ENCODE peak calls at places on chromosome 16, in nine cellular contexts. H is A673, Z is fibroblast of mammary gland, O is neural progenitor cell, F is gastrocnemius medialis, M is HCT116, N is brain microvascular endothelial cell, G is cardiac muscle cell, A is psoas muscle. I is an unnamed sample.
A peak's percentile ranks its signal among the peaks of the same experiment; 100 is the strongest.

GRCh38 chr16:12752159-12752558 is 51.5 kb downstream of the CPPED1 start:
- DNase-seq in F (no peak), A (no peak), H (no peak), Z (no peak), O (no peak), N (no peak), G (no peak), M (no peak), I (no peak)

GRCh38 chr16:1296688-1297412 is 12.6 kb upstream of the UBE2I start:
- DNase-seq in A (no peak), O (no peak), G (peak; percentile 48), N (peak; percentile 37), M (peak; percentile 92), H (no peak), Z (peak; percentile 78), F (peak; percentile 75), I (no peak)

GRCh38 chr16:54407596-54407995 is 121.0 kb upstream of the IRX3 start:
- DNase-seq in N (peak; percentile 6), H (no peak), G (no peak), F (no peak), M (no peak), Z (peak; percentile 57), A (no peak), O (no peak), I (no peak)

GRCh38 chr16:49564577-49565224 is 191.1 kb downstream of the C16orf78 start:
- DNase-seq in Z (no peak), F (no peak), M (no peak), N (no peak), H (peak; percentile 81), A (no peak), O (no peak), G (no peak), I (no peak)

GRCh38 chr16:67014641-67015315 is 14.2 kb upstream of the CBFB start:
- DNase-seq in O (no peak), M (no peak), F (no peak), G (no peak), H (no peak), A (no peak), N (no peak), Z (no peak), I (no peak)

GRCh38 chr16:67236551-67237395 is 9.8 kb downstream of the TMEM208 start:
- DNase-seq in H (peak; percentile 87), M (peak; percentile 69), Z (peak; percentile 67), A (peak; percentile 92), F (peak; percentile 82), G (peak; percentile 32), O (peak; percentile 59), N (peak; percentile 39), I (peak; percentile 83)

GRCh38 chr16:57624044-57624688 is 4.3 kb upstream of the ADGRG1 start:
- DNase-seq in F (no peak), Z (no peak), O (no peak), G (no peak), A (no peak), N (peak; percentile 16), M (no peak), H (no peak), I (no peak)

GRCh38 chr16:67000384-67001158 is 12.2 kb downstream of the CES4A start:
- DNase-seq in H (no peak), A (peak; percentile 73), F (peak; percentile 74), N (no peak), G (peak; percentile 70), M (no peak), O (peak; percentile 80), Z (no peak), I (peak; percentile 53)

GRCh38 chr16:80369559-80369958 is 171.2 kb upstream of the DYNLRB2 start:
- DNase-seq in Z (peak; percentile 54), A (no peak), O (peak; percentile 84), H (no peak), G (peak; percentile 58), F (no peak), M (no peak), N (peak; percentile 61), I (peak; percentile 70)
- TF ChIP-seq CTCF in Z (peak; percentile 66), A (no peak), O (peak; percentile 86), H (no peak), G (peak; percentile 36), F (no peak), M (no peak), N (peak; percentile 85), I (peak; percentile 20)

GRCh38 chr16:8611886-8612595 is 9.5 kb upstream of the METTL22 start:
- DNase-seq in F (no peak), G (no peak), M (no peak), N (peak; percentile 43), A (no peak), O (no peak), Z (peak; percentile 54), H (peak; percentile 50), I (no peak)

GRCh38 chr16:8611122-8611521 is 10.4 kb upstream of the METTL22 start:
- DNase-seq in A (no peak), G (no peak), O (no peak), N (no peak), M (no peak), H (no peak), Z (no peak), F (no peak), I (no peak)

GRCh38 chr16:8605554-8605953 is 15.2 kb upstream of the TMEM114 start:
- DNase-seq in O (no peak), F (no peak), A (no peak), M (no peak), G (no peak), Z (no peak), N (no peak), H (no peak), I (no peak)

DNA sequence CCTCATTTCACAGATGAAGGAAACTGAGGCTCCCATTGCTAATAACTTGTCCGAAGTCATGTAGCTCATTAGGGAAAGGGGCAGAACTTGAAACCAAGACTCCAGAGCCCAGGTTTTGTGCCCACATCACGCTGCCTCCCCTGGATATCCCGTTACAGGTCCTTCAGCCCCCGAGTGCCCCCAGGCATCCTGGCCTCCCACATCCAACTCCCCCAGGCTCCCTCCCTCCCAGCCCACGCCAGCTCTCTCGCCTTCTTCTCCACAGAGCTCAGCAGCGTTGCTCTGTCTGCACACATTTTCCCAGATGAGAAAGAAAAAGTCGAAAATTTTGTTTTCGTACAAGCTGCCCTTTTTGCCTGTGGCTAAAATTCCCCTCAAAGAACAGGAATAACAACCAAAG is 14.3 kb upstream of the METTL22 start:
- DNase-seq in F (no peak), M (no peak), O (no peak), N (no peak), A (no peak), G (no peak), H (no peak), Z (no peak), I (no peak)
- TF ChIP-seq CTCF in F (no peak), M (no peak), O (no peak), N (no peak), A (no peak), G (no peak), H (no peak), Z (no peak), I (no peak)

GRCh38 chr16:85490971-85491771 is 122.0 kb upstream of the GSE1 start:
- DNase-seq in O (peak; percentile 65), Z (no peak), N (no peak), A (no peak), H (no peak), G (no peak), M (peak; percentile 31), F (no peak), I (peak; percentile 66)
- TF ChIP-seq CTCF in O (peak; percentile 92), Z (peak; percentile 26), N (peak; percentile 80), A (peak; percentile 23), H (peak; percentile 47), G (peak; percentile 65), M (peak; percentile 100), F (no peak), I (peak; percentile 82)

DNA sequence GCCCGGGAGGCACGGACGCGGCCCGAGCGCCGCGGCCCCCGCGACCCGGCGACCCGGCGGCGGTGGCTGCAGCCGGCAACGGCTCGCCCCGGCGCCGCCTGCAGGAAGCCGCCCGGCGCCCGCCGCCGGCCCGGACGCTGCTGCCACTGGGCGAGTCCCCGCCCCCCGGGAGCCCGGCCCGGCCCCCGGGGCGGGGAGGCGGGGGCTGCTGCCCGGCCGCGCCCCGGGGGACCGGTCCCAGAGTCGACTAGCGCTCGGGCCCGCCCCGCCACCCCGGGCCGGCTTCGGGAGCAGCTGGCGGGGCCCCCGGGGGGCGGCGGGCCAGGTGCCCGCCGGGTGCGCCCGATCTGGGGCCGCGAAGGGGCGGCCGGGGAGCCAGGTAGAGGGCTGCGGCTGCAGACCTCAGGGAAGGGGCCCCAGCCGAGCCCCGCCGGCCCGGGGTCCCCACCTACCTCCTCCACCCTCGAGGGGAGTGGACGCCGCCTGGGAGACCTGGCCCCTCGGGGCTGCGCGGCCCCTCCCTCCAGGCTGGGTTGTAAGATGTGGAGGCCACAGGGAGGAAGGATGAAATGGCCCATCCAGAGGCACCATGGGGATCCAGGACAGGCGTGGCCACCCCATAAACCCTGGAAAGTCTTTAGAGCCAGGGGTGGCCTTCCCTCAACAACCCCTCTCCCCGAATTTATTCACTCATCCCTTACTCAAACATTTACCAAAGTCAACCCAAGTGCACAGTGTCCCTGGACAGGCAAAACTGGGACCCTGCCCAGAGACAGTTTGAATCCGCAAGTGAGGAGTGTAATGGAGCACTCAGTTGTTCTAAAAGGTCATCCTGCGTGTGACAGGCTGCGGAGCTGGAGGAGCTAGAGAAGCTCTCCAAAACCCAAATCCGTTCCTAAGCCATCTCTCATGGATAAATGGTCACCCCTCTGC is at the start of gene CDYL2:
- DNase-seq in O (peak; percentile 75), G (no peak), Z (no peak), N (no peak), M (no peak), H (peak; percentile 11), A (no peak), F (no peak), I (peak; percentile 61)
- TF ChIP-seq CTCF in O (no peak), G (no peak), Z (no peak), N (no peak), M (no peak), H (no peak), A (no peak), F (no peak), I (no peak)

GRCh38 chr16:75580-76501 is 2.2 kb upstream of the MPG start:
- DNase-seq in A (peak; percentile 92), F (peak; percentile 79), M (no peak), O (peak; percentile 54), Z (peak; percentile 91), H (peak; percentile 75), G (no peak), N (peak; percentile 66), I (no peak)
- TF ChIP-seq CTCF in A (no peak), F (no peak), M (no peak), O (peak; percentile 12), Z (peak; percentile 45), H (peak; percentile 42), G (peak; percentile 55), N (peak; percentile 70), I (no peak)

DNA sequence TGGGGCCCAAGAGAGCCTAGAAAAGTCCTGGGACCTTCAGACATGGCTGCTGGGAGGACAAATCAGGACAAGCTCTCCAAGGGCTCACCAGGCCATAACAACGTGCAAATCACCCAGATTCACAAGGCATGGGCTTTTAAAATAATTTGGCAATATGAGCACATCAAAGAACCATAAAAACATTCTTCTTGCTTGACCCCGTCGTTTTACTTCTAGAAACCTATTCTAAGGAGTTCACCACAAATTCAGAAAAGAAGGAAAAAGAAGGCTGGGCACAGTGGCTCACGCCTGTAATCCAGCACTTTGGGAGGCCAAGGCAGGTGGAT is 12.1 kb upstream of the MT3 start:
- DNase-seq in A (no peak), N (no peak), F (no peak), M (no peak), G (no peak), Z (no peak), O (no peak), H (no peak), I (no peak)
- TF ChIP-seq CTCF in A (no peak), N (no peak), F (no peak), M (no peak), G (no peak), Z (no peak), O (no peak), H (no peak), I (no peak)